ENCODE peak calls at places on chromosomes 4 and X, in ten cellular contexts. F is posterior cingulate gyrus; J is cardiac fibroblast; E is mucosa of descending colon; U is SW480; N is stimulated activated naive CD8-positive, alpha-beta T cell treated with anti-CD3 and anti-CD28 coated beads, Interleukin-15, Interleukin-2, amounts not matched to agents 100 U/mL and 50 U/mL, for 24 hours; X is fibroblast of the aortic adventitia; Q is colonic mucosa; Z is activated CD8-positive, alpha-beta memory T cell treated with anti-CD3 and anti-CD28 coated beads, Interleukin-2, amount 50 U/mL, for 48 hours; V is activated CD4-positive, alpha-beta T cell treated with anti-CD3 and anti-CD28 coated beads, Interleukin-2, amount 50 U/mL, for 1 hour. T is an unnamed sample.

GRCh38 chrX:150084474-150085229 is 146.4 kb upstream of the EOLA2 start:
- DNase-seq in F (no peak), J (peak), E (no peak), U (no peak), N (no peak), X (peak), Q (no peak), Z (no peak), V (no peak), T (no peak)

GRCh38 chr4:145034727-145035211 is 63.2 kb downstream of the ANAPC10 start:
- DNase-seq in F (no peak), J (peak), E (no peak), U (no peak), N (no peak), X (peak), Q (no peak), Z (no peak), V (no peak), T (no peak)

GRCh38 chrX:53992589-53992988 is 51.7 kb downstream of the PHF8 start:
- DNase-seq in F (no peak), J (no peak), E (no peak), U (no peak), N (no peak), X (no peak), Q (no peak), Z (no peak), V (no peak), T (no peak)

GRCh38 chr4:16205298-16206164 is 20.7 kb downstream of the TAPT1 start:
- DNase-seq in F (no peak), J (peak), E (no peak), U (peak), N (no peak), X (peak), Q (no peak), Z (no peak), V (no peak), T (no peak)

GRCh38 chr4:77600521-77601451 is 4.8 kb upstream of the CXCL13 start:
- DNase-seq in F (no peak), J (peak), E (no peak), U (peak), N (peak), X (peak), Q (peak), Z (no peak), V (peak), T (no peak)

GRCh38 chrX:155611302-155611701 is 1.4 kb downstream of the TMLHE start:
- DNase-seq in F (no peak), J (no peak), E (no peak), U (no peak), N (no peak), X (no peak), Q (no peak), Z (no peak), V (no peak), T (no peak)

GRCh38 chr4:155735506-155735905 is 23.3 kb upstream of the GUCY1B1 start:
- DNase-seq in F (no peak), J (peak), E (no peak), U (no peak), N (no peak), X (no peak), Q (no peak), Z (no peak), V (no peak), T (no peak)

GRCh38 chrX:39163585-39163984 is 362.3 kb downstream of the MID1IP1 start:
- DNase-seq in F (no peak), J (no peak), E (no peak), U (no peak), N (no peak), X (no peak), Q (no peak), Z (peak), V (no peak), T (no peak)

GRCh38 chr4:101262683-101263082 is 84.6 kb downstream of the PPP3CA start:
- DNase-seq in F (no peak), J (no peak), E (no peak), U (no peak), N (no peak), X (no peak), Q (no peak), Z (no peak), V (no peak), T (no peak)

GRCh38 chr4:88599298-88599697 is 7.0 kb downstream of the HERC3 start:
- DNase-seq in F (no peak), J (peak), E (no peak), U (no peak), N (no peak), X (peak), Q (no peak), Z (no peak), V (no peak), T (no peak)

GRCh38 chr4:54959656-54960055 is 165.7 kb downstream of the KDR start:
- DNase-seq in F (no peak), J (peak), E (no peak), U (no peak), N (no peak), X (peak), Q (no peak), Z (no peak), V (no peak), T (no peak)

GRCh38 chr4:31949045-31949444 is 1228.9 kb downstream of the PCDH7 start:
- DNase-seq in F (no peak), J (no peak), E (no peak), U (no peak), N (no peak), X (no peak), Q (no peak), Z (no peak), V (no peak), T (no peak)

GRCh38 chr4:101813604-101814003 is 23.1 kb downstream of the BANK1 start:
- DNase-seq in F (no peak), J (no peak), E (no peak), U (no peak), N (no peak), X (no peak), Q (no peak), Z (no peak), V (no peak), T (no peak)

GRCh38 chr4:64718091-64718490 is 308.8 kb upstream of the TECRL start:
- DNase-seq in F (no peak), J (peak), E (no peak), U (no peak), N (no peak), X (peak), Q (no peak), Z (no peak), V (no peak), T (no peak)

GRCh38 chrX:65643046-65643785 is 24.2 kb upstream of the MSN start:
- DNase-seq in F (no peak), J (peak), E (no peak), U (peak), N (no peak), X (peak), Q (no peak), Z (no peak), V (no peak), T (no peak)